ENCODE peak calls at places on chromosome 2, in nine cellular contexts. J, P, M, S, I, C, T, B and O are unnamed samples.

GRCh38 chr2:142544173-142544572 is 333.3 kb upstream of the KYNU start:
- DNase-seq in B (no peak), P (no peak), I (no peak), S (no peak), C (peak; percentile 10), M (no peak), J (no peak), T (no peak), O (no peak)

GRCh38 chr2:23435250-23436035 is 50.5 kb downstream of the KLHL29 start:
- DNase-seq in C (no peak), S (no peak), B (no peak), J (no peak), I (no peak), T (no peak), P (no peak), M (no peak), O (no peak)

GRCh38 chr2:105797298-105797819 is 52.6 kb downstream of the NCK2 start:
- DNase-seq in J (peak; percentile 99), P (peak; percentile 75), C (no peak), S (no peak), T (no peak), M (peak; percentile 30), I (peak; percentile 60), B (no peak), O (no peak)

GRCh38 chr2:218892693-218893348 is 12.2 kb downstream of the WNT10A start:
- DNase-seq in J (peak; percentile 68), P (peak; percentile 68), M (peak; percentile 59), I (peak; percentile 67), T (peak; percentile 92), S (peak; percentile 79), B (no peak), C (peak; percentile 93), O (peak; percentile 51)

GRCh38 chr2:241729868-241730267 is 4.6 kb upstream of the D2HGDH start:
- DNase-seq in S (no peak), C (peak; percentile 29), T (peak; percentile 4), J (no peak), P (no peak), I (no peak), B (no peak), M (no peak), O (no peak)

GRCh38 chr2:48415765-48416515 is 114.0 kb upstream of the STON1 start:
- DNase-seq in T (no peak), J (no peak), M (no peak), B (no peak), S (no peak), P (peak; percentile 77), I (no peak), C (peak; percentile 35), O (no peak)

GRCh38 chr2:160062283-160063005 is at the start of gene PLA2R1:
- DNase-seq in J (no peak), M (peak; percentile 57), P (peak; percentile 66), S (no peak), I (peak; percentile 58), B (no peak), C (peak; percentile 86), T (no peak), O (peak; percentile 77)

GRCh38 chr2:238820909-238821308 is 27.0 kb upstream of the TWIST2 start:
- DNase-seq in C (no peak), B (no peak), M (peak; percentile 68), T (no peak), P (peak; percentile 52), J (no peak), S (no peak), I (peak; percentile 13), O (no peak)

GRCh38 chr2:182980115-182980514 is 58.1 kb downstream of the NCKAP1 start:
- DNase-seq in P (peak; percentile 37), M (peak; percentile 25), C (peak; percentile 17), B (peak; percentile 15), I (peak; percentile 21), S (no peak), T (peak; percentile 41), J (peak; percentile 41), O (peak; percentile 30)

GRCh38 chr2:109736177-109736827 is 57.8 kb upstream of the RGPD5 start:
- DNase-seq in I (peak; percentile 70), C (peak; percentile 42), B (peak; percentile 13), J (peak; percentile 22), M (peak; percentile 66), T (peak; percentile 60), S (no peak), P (peak; percentile 63), O (peak; percentile 50)

GRCh38 chr2:218028562-218029348 is 26.0 kb upstream of the TNS1 start:
- DNase-seq in J (no peak), S (no peak), P (no peak), C (no peak), B (no peak), I (peak; percentile 34), M (no peak), T (no peak), O (no peak)

GRCh38 chr2:66509326-66509811 is 74.4 kb downstream of the MEIS1 start:
- DNase-seq in P (no peak), J (no peak), T (no peak), C (no peak), M (peak; percentile 77), B (no peak), S (no peak), I (peak; percentile 5), O (peak; percentile 37)

GRCh38 chr2:130186391-130186790 is 4.3 kb downstream of the MZT2B start:
- DNase-seq in C (no peak), B (no peak), T (no peak), S (no peak), I (no peak), P (no peak), M (no peak), J (no peak), O (no peak)

GRCh38 chr2:86661333-86661732 is 37.7 kb upstream of the RNF103 start:
- DNase-seq in J (no peak), M (no peak), I (no peak), T (no peak), P (peak; percentile 15), B (no peak), S (no peak), C (no peak), O (no peak)

GRCh38 chr2:133264951-133265949 is 303.0 kb downstream of the NCKAP5 start:
- DNase-seq in S (no peak), J (peak; percentile 7), M (peak; percentile 23), T (peak; percentile 29), I (no peak), B (no peak), C (peak; percentile 61), P (peak; percentile 31), O (no peak)

GRCh38 chr2:145190031-145190703 is 670.2 kb upstream of the ZEB2 start:
- DNase-seq in P (peak; percentile 36), I (peak; percentile 25), J (peak; percentile 62), S (no peak), C (no peak), B (no peak), T (no peak), M (peak; percentile 18), O (no peak)

GRCh38 chr2:154133823-154134222 is 262.1 kb downstream of the GALNT13 start:
- DNase-seq in I (peak; percentile 79), M (no peak), C (no peak), T (no peak), B (no peak), S (no peak), P (peak; percentile 13), J (no peak), O (peak; percentile 13)

GRCh38 chr2:137133231-137133630 is 367.9 kb downstream of the THSD7B start:
- DNase-seq in J (no peak), T (no peak), P (no peak), C (no peak), S (no peak), I (no peak), M (no peak), B (no peak), O (no peak)

GRCh38 chr2:172372436-172372835 is 55.0 kb upstream of the ITGA6 start:
- DNase-seq in C (no peak), M (no peak), S (no peak), B (no peak), I (peak; percentile 25), J (no peak), P (no peak), T (peak; percentile 45), O (peak; percentile 89)

GRCh38 chr2:196066794-196067382 is 1.7 kb downstream of the DNAH7 start:
- DNase-seq in C (peak; percentile 44), J (peak; percentile 78), M (peak; percentile 48), I (peak; percentile 53), B (no peak), S (no peak), T (peak; percentile 47), P (peak; percentile 55), O (peak; percentile 47)

GRCh38 chr2:241701405-241702154 is at the start of gene ING5:
- DNase-seq in P (peak; percentile 91), S (peak; percentile 98), B (peak; percentile 43), I (peak; percentile 92), M (peak; percentile 92), C (peak; percentile 98), T (peak; percentile 93), J (peak; percentile 77), O (peak; percentile 86)

GRCh38 chr2:202797944-202798343 is 73.6 kb downstream of the ICA1L start:
- DNase-seq in M (no peak), S (no peak), T (no peak), B (no peak), J (no peak), C (no peak), P (no peak), I (no peak), O (no peak)

GRCh38 chr2:28656937-28657615 is 94.6 kb upstream of the PPP1CB start:
- DNase-seq in M (no peak), B (no peak), J (no peak), P (no peak), I (no peak), S (no peak), T (no peak), C (no peak), O (no peak)

GRCh38 chr2:11344956-11345671 is 678 bp upstream of the ROCK2 start:
- DNase-seq in I (peak; percentile 81), T (no peak), P (peak; percentile 89), M (peak; percentile 84), B (peak; percentile 22), J (peak; percentile 61), C (no peak), S (peak; percentile 22), O (peak; percentile 64)

GRCh38 chr2:149858916-149859634 is 271.5 kb upstream of the MMADHC start:
- DNase-seq in B (no peak), P (peak; percentile 20), T (no peak), J (peak; percentile 98), C (no peak), I (no peak), M (peak; percentile 62), S (no peak), O (no peak)

GRCh38 chr2:202096736-202097135 is 23.7 kb downstream of the KIAA2012 start:
- DNase-seq in I (no peak), T (no peak), C (no peak), S (no peak), M (peak; percentile 45), B (no peak), J (no peak), P (no peak), O (no peak)

GRCh38 chr2:163370169-163370886 is 365.5 kb downstream of the FIGN start:
- DNase-seq in T (peak; percentile 20), I (peak; percentile 34), M (peak; percentile 3), J (no peak), S (no peak), B (no peak), P (peak; percentile 28), C (no peak), O (peak; percentile 5)

GRCh38 chr2:98058191-98058975 is 28.6 kb upstream of the VWA3B start:
- DNase-seq in T (no peak), M (no peak), B (no peak), J (no peak), P (no peak), S (no peak), I (no peak), C (no peak), O (no peak)

GRCh38 chr2:173184031-173185004 is 108.7 kb downstream of the MAP3K20 start:
- DNase-seq in C (peak; percentile 19), J (no peak), M (peak; percentile 98), P (peak; percentile 98), B (peak; percentile 95), T (peak; percentile 7), I (peak; percentile 99), S (no peak), O (peak; percentile 88)